ENCODE peak calls at places on chromosomes 13 and 19, in ten cellular contexts. One of them, this sample, is unnamed. For H3K4me1, the result is how much of the 10 kb centered on the place peaks cover.

GRCh38 chr13:99123101-99124045 is 77.3 kb upstream of the UBAC2 start:
- DNase-seq in GM12878: no peak
- DNase-seq in stomach: no peak
- DNase-seq in GM23338: no peak
- DNase-seq in spleen: no peak
- DNase-seq in transverse colon: no peak
- DNase-seq in sigmoid colon: no peak
- DNase-seq in HCT116: no peak
- DNase-seq in K562: no peak
- DNase-seq in upper lobe of left lung: no peak
- DNase-seq in this sample: no peak

GRCh38 chr13:109481046-109481445 is 305.3 kb downstream of the IRS2 start:
- DNase-seq in GM12878: no peak
- DNase-seq in stomach: no peak
- DNase-seq in GM23338: no peak
- DNase-seq in spleen: no peak
- DNase-seq in transverse colon: no peak
- DNase-seq in sigmoid colon: no peak
- DNase-seq in HCT116: no peak
- DNase-seq in K562: no peak
- DNase-seq in upper lobe of left lung: no peak
- DNase-seq in this sample: no peak

GRCh38 chr19:52296773-52297600 is at the start of gene ZNF480:
- DNase-seq in GM12878: peak
- DNase-seq in stomach: peak
- DNase-seq in GM23338: peak
- DNase-seq in spleen: peak
- DNase-seq in transverse colon: peak
- DNase-seq in sigmoid colon: peak
- DNase-seq in HCT116: peak
- DNase-seq in K562: peak
- DNase-seq in upper lobe of left lung: peak
- DNase-seq in this sample: peak

GRCh38 chr13:114063545-114064515 is 68.6 kb downstream of the RASA3 start:
- DNase-seq in GM12878: no peak
- DNase-seq in stomach: peak
- DNase-seq in GM23338: no peak
- DNase-seq in spleen: peak
- DNase-seq in transverse colon: peak
- DNase-seq in sigmoid colon: peak
- DNase-seq in HCT116: no peak
- DNase-seq in K562: peak
- DNase-seq in upper lobe of left lung: peak
- DNase-seq in this sample: peak

GRCh38 chr13:112576768-112577167 is 11.2 kb downstream of the TUBGCP3 start:
- DNase-seq in GM12878: no peak
- DNase-seq in stomach: no peak
- DNase-seq in GM23338: no peak
- DNase-seq in spleen: no peak
- DNase-seq in transverse colon: no peak
- DNase-seq in sigmoid colon: no peak
- DNase-seq in HCT116: no peak
- DNase-seq in K562: no peak
- DNase-seq in upper lobe of left lung: no peak
- DNase-seq in this sample: no peak

GRCh38 chr13:59879281-59879680 is 284.4 kb downstream of the DIAPH3 start:
- DNase-seq in GM12878: no peak
- DNase-seq in stomach: no peak
- DNase-seq in GM23338: no peak
- DNase-seq in spleen: no peak
- DNase-seq in transverse colon: no peak
- DNase-seq in sigmoid colon: no peak
- DNase-seq in HCT116: no peak
- DNase-seq in K562: no peak
- DNase-seq in upper lobe of left lung: no peak
- DNase-seq in this sample: no peak

GRCh38 chr13:76043882-76044281 is 407.8 kb downstream of the LMO7 start:
- DNase-seq in GM12878: no peak
- DNase-seq in stomach: no peak
- DNase-seq in GM23338: no peak
- DNase-seq in spleen: no peak
- DNase-seq in transverse colon: no peak
- DNase-seq in sigmoid colon: no peak
- DNase-seq in HCT116: no peak
- DNase-seq in K562: no peak
- DNase-seq in upper lobe of left lung: no peak
- DNase-seq in this sample: no peak

GRCh38 chr13:76620036-76620435 is 266.2 kb downstream of the KCTD12 start:
- DNase-seq in GM12878: no peak
- DNase-seq in stomach: no peak
- DNase-seq in GM23338: no peak
- DNase-seq in spleen: no peak
- DNase-seq in transverse colon: no peak
- DNase-seq in sigmoid colon: no peak
- DNase-seq in HCT116: no peak
- DNase-seq in K562: no peak
- DNase-seq in upper lobe of left lung: no peak
- DNase-seq in this sample: no peak

GRCh38 chr13:36131215-36131930 is at the start of gene DCLK1:
- DNase-seq in GM12878: no peak
- DNase-seq in stomach: peak
- DNase-seq in GM23338: peak
- DNase-seq in spleen: no peak
- DNase-seq in transverse colon: peak
- DNase-seq in sigmoid colon: peak
- DNase-seq in HCT116: no peak
- DNase-seq in K562: no peak
- DNase-seq in upper lobe of left lung: peak
- DNase-seq in this sample: peak

GRCh38 chr19:52664461-52664860 is 26.3 kb upstream of the ZNF83 start:
- DNase-seq in GM12878: no peak
- DNase-seq in stomach: no peak
- DNase-seq in GM23338: peak
- DNase-seq in spleen: no peak
- DNase-seq in transverse colon: no peak
- DNase-seq in sigmoid colon: no peak
- DNase-seq in HCT116: no peak
- DNase-seq in K562: peak
- DNase-seq in upper lobe of left lung: no peak
- DNase-seq in this sample: no peak

GRCh38 chr19:30046522-30046921 is 104.5 kb downstream of the URI1 start:
- DNase-seq in GM12878: peak
- DNase-seq in stomach: no peak
- DNase-seq in GM23338: peak
- DNase-seq in spleen: no peak
- DNase-seq in transverse colon: no peak
- DNase-seq in sigmoid colon: no peak
- DNase-seq in HCT116: no peak
- DNase-seq in K562: no peak
- DNase-seq in upper lobe of left lung: no peak
- DNase-seq in this sample: no peak

GRCh38 chr19:46355991-46356669 is 9.2 kb downstream of the PPP5C start:
- DNase-seq in GM12878: no peak
- DNase-seq in stomach: no peak
- DNase-seq in GM23338: no peak
- DNase-seq in spleen: no peak
- DNase-seq in transverse colon: no peak
- DNase-seq in sigmoid colon: peak
- DNase-seq in HCT116: no peak
- DNase-seq in K562: no peak
- DNase-seq in upper lobe of left lung: no peak
- DNase-seq in this sample: peak

GRCh38 chr19:11064831-11065303 is 24.4 kb upstream of the LDLR start:
- DNase-seq in GM12878: no peak
- DNase-seq in stomach: no peak
- DNase-seq in GM23338: no peak
- DNase-seq in spleen: no peak
- DNase-seq in transverse colon: no peak
- DNase-seq in sigmoid colon: no peak
- DNase-seq in HCT116: no peak
- DNase-seq in K562: peak
- DNase-seq in upper lobe of left lung: no peak
- DNase-seq in this sample: no peak

GRCh38 chr13:111852701-111853100 is 214.2 kb upstream of the SOX1 start:
- DNase-seq in GM12878: no peak
- DNase-seq in stomach: no peak
- DNase-seq in GM23338: no peak
- DNase-seq in spleen: no peak
- DNase-seq in transverse colon: no peak
- DNase-seq in sigmoid colon: no peak
- DNase-seq in HCT116: no peak
- DNase-seq in K562: no peak
- DNase-seq in upper lobe of left lung: no peak
- DNase-seq in this sample: no peak

GRCh38 chr13:75935805-75936204 is 299.7 kb downstream of the LMO7 start:
- DNase-seq in GM12878: no peak
- DNase-seq in stomach: no peak
- DNase-seq in GM23338: peak
- DNase-seq in spleen: no peak
- DNase-seq in transverse colon: no peak
- DNase-seq in sigmoid colon: no peak
- DNase-seq in HCT116: no peak
- DNase-seq in K562: no peak
- DNase-seq in upper lobe of left lung: no peak
- DNase-seq in this sample: no peak

GRCh38 chr13:39415003-39415402 is 188.0 kb downstream of the LHFPL6 start:
- DNase-seq in GM12878: no peak
- DNase-seq in stomach: no peak
- DNase-seq in GM23338: no peak
- DNase-seq in spleen: no peak
- DNase-seq in transverse colon: no peak
- DNase-seq in sigmoid colon: peak
- DNase-seq in HCT116: no peak
- DNase-seq in K562: no peak
- DNase-seq in upper lobe of left lung: no peak
- DNase-seq in this sample: no peak
- TF ChIP-seq POLR2AphosphoS5 in GM12878: no peak
- TF ChIP-seq POLR2AphosphoS5 in stomach: peak
- TF ChIP-seq POLR2AphosphoS5 in GM23338: no peak
- TF ChIP-seq POLR2AphosphoS5 in spleen: no peak
- TF ChIP-seq POLR2AphosphoS5 in transverse colon: no peak
- TF ChIP-seq POLR2AphosphoS5 in sigmoid colon: peak
- TF ChIP-seq POLR2AphosphoS5 in HCT116: no peak
- TF ChIP-seq POLR2AphosphoS5 in K562: no peak
- TF ChIP-seq POLR2AphosphoS5 in upper lobe of left lung: peak
- TF ChIP-seq POLR2AphosphoS5 in this sample: peak

GRCh38 chr13:50229935-50230334 is 214.7 kb downstream of the KCNRG start:
- DNase-seq in GM12878: no peak
- DNase-seq in stomach: no peak
- DNase-seq in GM23338: no peak
- DNase-seq in spleen: no peak
- DNase-seq in transverse colon: no peak
- DNase-seq in sigmoid colon: no peak
- DNase-seq in HCT116: no peak
- DNase-seq in K562: no peak
- DNase-seq in upper lobe of left lung: no peak
- DNase-seq in this sample: no peak

GRCh38 chr13:50227356-50227755 is 212.1 kb downstream of the KCNRG start:
- DNase-seq in GM12878: no peak
- DNase-seq in stomach: no peak
- DNase-seq in GM23338: no peak
- DNase-seq in spleen: no peak
- DNase-seq in transverse colon: no peak
- DNase-seq in sigmoid colon: no peak
- DNase-seq in HCT116: no peak
- DNase-seq in K562: no peak
- DNase-seq in upper lobe of left lung: no peak
- DNase-seq in this sample: no peak

GRCh38 chr13:50226515-50227147 is 211.4 kb downstream of the KCNRG start:
- DNase-seq in GM12878: no peak
- DNase-seq in stomach: no peak
- DNase-seq in GM23338: no peak
- DNase-seq in spleen: no peak
- DNase-seq in transverse colon: no peak
- DNase-seq in sigmoid colon: no peak
- DNase-seq in HCT116: no peak
- DNase-seq in K562: no peak
- DNase-seq in upper lobe of left lung: no peak
- DNase-seq in this sample: no peak

GRCh38 chr13:50230365-50230978 is 215.2 kb downstream of the KCNRG start:
- DNase-seq in GM12878: no peak
- DNase-seq in stomach: no peak
- DNase-seq in GM23338: no peak
- DNase-seq in spleen: no peak
- DNase-seq in transverse colon: no peak
- DNase-seq in sigmoid colon: no peak
- DNase-seq in HCT116: no peak
- DNase-seq in K562: no peak
- DNase-seq in upper lobe of left lung: no peak
- DNase-seq in this sample: no peak

GRCh38 chr13:50228527-50228926 is 213.3 kb downstream of the KCNRG start:
- DNase-seq in GM12878: no peak
- DNase-seq in stomach: no peak
- DNase-seq in GM23338: no peak
- DNase-seq in spleen: no peak
- DNase-seq in transverse colon: no peak
- DNase-seq in sigmoid colon: no peak
- DNase-seq in HCT116: no peak
- DNase-seq in K562: no peak
- DNase-seq in upper lobe of left lung: peak
- DNase-seq in this sample: no peak
- H3K4me1 ChIP-seq in GM12878: under half
- H3K4me1 ChIP-seq in stomach: under half
- H3K4me1 ChIP-seq in GM23338: under half
- H3K4me1 ChIP-seq in spleen: under half
- H3K4me1 ChIP-seq in transverse colon: under half
- H3K4me1 ChIP-seq in sigmoid colon: under half
- H3K4me1 ChIP-seq in HCT116: under half
- H3K4me1 ChIP-seq in K562: under half
- H3K4me1 ChIP-seq in upper lobe of left lung: under half
- H3K4me1 ChIP-seq in this sample: under half

GRCh38 chr13:74133657-74134201 is 475 bp downstream of the KLF12 start:
- DNase-seq in GM12878: peak
- DNase-seq in stomach: peak
- DNase-seq in GM23338: peak
- DNase-seq in spleen: peak
- DNase-seq in transverse colon: peak
- DNase-seq in sigmoid colon: peak
- DNase-seq in HCT116: peak
- DNase-seq in K562: no peak
- DNase-seq in upper lobe of left lung: peak
- DNase-seq in this sample: peak
- TF ChIP-seq POLR2AphosphoS5 in GM12878: peak
- TF ChIP-seq POLR2AphosphoS5 in stomach: peak
- TF ChIP-seq POLR2AphosphoS5 in GM23338: peak
- TF ChIP-seq POLR2AphosphoS5 in spleen: peak
- TF ChIP-seq POLR2AphosphoS5 in transverse colon: peak
- TF ChIP-seq POLR2AphosphoS5 in sigmoid colon: peak
- TF ChIP-seq POLR2AphosphoS5 in HCT116: no peak
- TF ChIP-seq POLR2AphosphoS5 in K562: no peak
- TF ChIP-seq POLR2AphosphoS5 in upper lobe of left lung: peak
- TF ChIP-seq POLR2AphosphoS5 in this sample: no peak

DNA sequence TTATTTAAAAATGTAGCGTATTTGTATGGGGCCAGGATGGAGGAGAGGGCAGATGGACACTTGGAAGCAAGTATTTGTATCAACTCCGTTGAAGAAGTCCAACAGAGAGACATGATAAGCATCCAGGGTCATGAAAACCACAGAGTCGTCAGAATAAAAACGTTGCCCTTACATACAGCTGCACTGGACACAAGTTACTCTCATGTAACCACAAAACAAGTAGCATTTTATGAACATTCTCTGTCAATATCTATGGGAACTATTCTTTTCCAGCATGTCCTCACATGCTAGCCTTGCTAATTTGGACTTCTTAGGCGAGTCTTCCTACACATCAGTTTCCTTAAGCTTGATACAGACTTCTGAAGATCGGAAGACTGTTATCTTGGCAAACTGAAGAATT is 35.0 kb downstream of the EFNB2 start:
- DNase-seq in GM12878: no peak
- DNase-seq in stomach: no peak
- DNase-seq in GM23338: no peak
- DNase-seq in spleen: no peak
- DNase-seq in transverse colon: no peak
- DNase-seq in sigmoid colon: no peak
- DNase-seq in HCT116: no peak
- DNase-seq in K562: no peak
- DNase-seq in upper lobe of left lung: no peak
- DNase-seq in this sample: no peak
- H3K4me1 ChIP-seq in GM12878: under half
- H3K4me1 ChIP-seq in stomach: under half
- H3K4me1 ChIP-seq in GM23338: under half
- H3K4me1 ChIP-seq in spleen: under half
- H3K4me1 ChIP-seq in transverse colon: under half
- H3K4me1 ChIP-seq in sigmoid colon: under half
- H3K4me1 ChIP-seq in HCT116: under half
- H3K4me1 ChIP-seq in K562: under half
- H3K4me1 ChIP-seq in upper lobe of left lung: under half
- H3K4me1 ChIP-seq in this sample: under half